ENCODE peak calls at places on chromosome 16, in six cellular contexts. M is mammary epithelial cell, B is ovary, X is adrenal gland, V is aorta, G is prostate gland. Q is an unnamed sample. For H3K9me3, the result is how much of the 10 kb centered on the place peaks cover.

GRCh38 chr16:27499659-27500055 is 50.1 kb downstream of the GTF3C1 start:
- DNase-seq in M (no peak), B (no peak), G (no peak), V (peak), X (no peak), Q (no peak)

GRCh38 chr16:14458576-14458975 is 171.5 kb downstream of the PARN start:
- DNase-seq in B (no peak), M (no peak), V (no peak), X (no peak), G (no peak), Q (no peak)

GRCh38 chr16:89720520-89720858 is 209 bp downstream of the VPS9D1 start:
- DNase-seq in V (no peak), X (peak), M (no peak), B (peak), G (no peak), Q (peak)

GRCh38 chr16:12708266-12708665 is 95.4 kb downstream of the CPPED1 start:
- DNase-seq in V (no peak), X (no peak), M (no peak), B (no peak), G (no peak), Q (no peak)

GRCh38 chr16:55389426-55390073 is 65.5 kb downstream of the IRX6 start:
- DNase-seq in G (no peak), X (no peak), V (no peak), B (no peak), M (peak), Q (peak)

GRCh38 chr16:23255000-23255399 is 47.1 kb upstream of the SCNN1B start:
- DNase-seq in M (no peak), V (no peak), G (no peak), B (no peak), X (no peak), Q (no peak)

GRCh38 chr16:27434141-27435051 is 32.4 kb downstream of the IL21R start:
- DNase-seq in M (no peak), X (no peak), B (peak), G (no peak), V (peak), Q (no peak)

GRCh38 chr16:26905336-26905735 is 161.4 kb upstream of the C16orf82 start:
- DNase-seq in B (no peak), M (no peak), X (no peak), G (no peak), V (no peak), Q (no peak)

GRCh38 chr16:57725077-57725953 is 10.3 kb upstream of the KATNB1 start:
- DNase-seq in M (no peak), G (no peak), V (peak), B (no peak), X (no peak), Q (no peak)

GRCh38 chr16:4327782-4328579 is 12.1 kb downstream of the GLIS2 start:
- DNase-seq in X (peak), V (peak), G (peak), M (peak), B (peak), Q (peak)

GRCh38 chr16:25177512-25177830 is 39.3 kb upstream of the AQP8 start:
- DNase-seq in G (no peak), V (no peak), M (no peak), X (no peak), B (no peak), Q (no peak)

GRCh38 chr16:26816885-26817571 is 249.7 kb upstream of the C16orf82 start:
- DNase-seq in X (no peak), B (no peak), M (no peak), G (no peak), V (no peak), Q (no peak)

GRCh38 chr16:56450275-56450889 is 750 bp downstream of the NUDT21 start:
- DNase-seq in G (no peak), B (no peak), X (no peak), M (peak), V (no peak), Q (no peak)

GRCh38 chr16:49528035-49528434 is 154.4 kb downstream of the C16orf78 start:
- DNase-seq in X (peak), V (no peak), G (no peak), B (peak), M (no peak), Q (no peak)

GRCh38 chr16:13961099-13961811 is 41.3 kb downstream of the ERCC4 start:
- DNase-seq in M (no peak), V (no peak), G (no peak), B (no peak), X (no peak), Q (no peak)

GRCh38 chr16:74775255-74775654 is 635 bp upstream of the FA2H start:
- DNase-seq in X (no peak), G (no peak), V (no peak), B (no peak), M (no peak), Q (no peak)

GRCh38 chr16:84794626-84795025 is 25.2 kb upstream of the CRISPLD2 start:
- DNase-seq in B (peak), V (no peak), G (no peak), X (no peak), M (no peak), Q (no peak)

GRCh38 chr16:80682435-80683070 is 121.8 kb downstream of the CDYL2 start:
- DNase-seq in M (no peak), V (no peak), B (no peak), G (no peak), X (no peak), Q (no peak)

GRCh38 chr16:9469512-9469911 is 378.1 kb downstream of the HAPSTR1 start:
- DNase-seq in X (no peak), V (no peak), G (no peak), B (no peak), M (peak), Q (no peak)

GRCh38 chr16:58128721-58129096 is 472 bp downstream of the CFAP20 start:
- DNase-seq in M (no peak), X (peak), B (no peak), G (no peak), V (no peak), Q (no peak)

GRCh38 chr16:66152841-66153525 is 213.5 kb upstream of the CDH5 start:
- DNase-seq in V (no peak), B (no peak), X (no peak), M (no peak), G (no peak), Q (no peak)

DNA sequence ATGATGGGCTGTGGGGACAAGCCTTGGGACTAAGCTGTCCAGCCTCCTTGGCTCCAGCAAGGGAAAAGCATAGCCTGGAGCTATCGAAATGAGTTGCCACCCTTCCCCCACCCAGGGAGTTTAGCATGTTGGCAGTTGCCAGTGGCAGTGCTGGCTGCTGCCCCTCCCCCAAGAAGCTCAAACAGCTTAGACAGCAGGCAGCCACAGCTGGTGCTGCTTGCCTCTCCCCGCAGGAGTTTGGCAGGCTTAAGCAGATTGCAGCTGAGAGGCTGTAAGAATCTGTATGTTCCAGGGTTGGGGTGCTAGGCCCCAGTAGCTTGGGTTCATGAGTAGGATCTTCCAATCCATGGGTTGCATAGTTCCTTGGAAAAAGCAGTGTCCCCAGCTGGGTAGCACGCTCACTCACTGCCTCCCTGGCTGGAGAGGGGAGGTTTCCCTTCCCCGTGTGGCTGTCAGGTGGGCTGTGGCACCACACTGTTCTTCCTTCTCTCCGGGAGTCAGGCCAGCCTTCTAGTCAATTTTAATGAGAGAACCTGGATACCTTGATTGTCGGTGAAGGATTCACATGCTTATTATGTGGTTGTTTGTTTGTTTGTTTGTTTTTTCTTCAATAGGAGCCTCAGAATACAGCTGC is 506.1 kb downstream of the CDH11 start:
- DNase-seq in M (no peak), G (no peak), X (no peak), B (no peak), V (no peak), Q (no peak)
- H3K9me3 ChIP-seq in M (under half), G (under half), X (under half), B (under half), V (under half), Q (under half)

GRCh38 chr16:68574479-68574878 is 35.4 kb downstream of the ZFP90 start:
- DNase-seq in M (no peak), X (no peak), G (no peak), B (no peak), V (no peak), Q (no peak)
- H3K9me3 ChIP-seq in M (under half), X (half or more), G (under half), B (under half), V (under half), Q (half or more)

DNA sequence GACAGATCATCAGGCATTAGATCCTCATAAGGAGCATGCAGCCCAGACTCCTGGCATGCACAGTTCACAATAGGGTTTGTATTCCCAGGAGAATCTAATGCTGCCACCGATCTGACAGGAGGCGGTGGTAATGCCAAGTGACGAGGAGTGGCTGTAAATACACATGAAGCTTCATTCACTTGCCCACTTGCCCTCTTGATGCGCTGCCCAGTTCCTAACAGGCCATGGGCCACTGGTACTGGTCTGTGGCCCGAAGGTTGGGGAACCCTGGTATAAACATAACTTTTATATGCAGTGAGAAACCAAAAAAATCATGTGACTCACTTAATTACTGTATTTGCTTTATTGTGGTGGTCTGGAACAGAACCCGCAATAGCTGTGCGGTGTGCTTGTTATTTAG is 151.5 kb downstream of the MAF start:
- DNase-seq in X (no peak), G (no peak), M (no peak), B (no peak), V (no peak), Q (no peak)
- H3K9me3 ChIP-seq in X (under half), G (under half), M (under half), B (under half), V (under half), Q (under half)

DNA sequence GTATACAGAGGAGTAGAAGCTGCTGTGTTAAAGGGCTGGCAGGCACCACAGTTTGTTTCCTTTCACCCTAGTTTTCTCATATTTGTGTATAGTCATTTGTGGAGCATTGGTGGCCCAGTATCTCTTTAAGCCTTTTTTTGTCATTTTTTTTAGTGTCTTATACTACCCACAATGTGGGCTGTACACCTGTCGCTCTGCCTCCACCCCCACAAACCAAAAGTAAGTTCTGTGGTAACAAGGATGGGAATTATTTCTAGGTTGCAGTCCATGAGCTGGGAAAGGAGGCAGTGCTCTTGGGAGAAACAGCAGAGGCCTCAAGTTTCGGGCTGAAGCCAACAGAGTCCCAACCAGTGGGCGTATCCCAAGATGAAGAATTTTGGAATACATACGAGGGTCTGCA is 6.2 kb downstream of the ZNF75A start:
- DNase-seq in M (no peak), G (no peak), X (no peak), V (no peak), B (no peak), Q (no peak)
- H3K9me3 ChIP-seq in M (under half), G (under half), X (half or more), V (under half), B (half or more), Q (half or more)

GRCh38 chr16:87528690-87529579 is 36.1 kb upstream of the ZCCHC14 start:
- DNase-seq in M (no peak), B (no peak), X (no peak), V (no peak), G (no peak), Q (no peak)
- H3K9me3 ChIP-seq in M (under half), B (under half), X (under half), V (under half), G (under half), Q (under half)

GRCh38 chr16:15976929-15977637 is 27.7 kb downstream of the ABCC1 start:
- DNase-seq in B (no peak), X (peak), G (no peak), M (no peak), V (peak), Q (no peak)
- H3K9me3 ChIP-seq in B (under half), X (under half), G (under half), M (under half), V (under half), Q (under half)